ENCODE peak calls at places on chromosomes 5 and 9, in eight cellular contexts. One of them, this sample, is unnamed.

GRCh38 chr5:55905251-55905650 is 54.1 kb downstream of the IL31RA start:
- DNase-seq in GM06990: no peak
- DNase-seq in heart right ventricle: no peak
- DNase-seq in esophagus squamous epithelium: no peak
- DNase-seq in cardiac fibroblast: no peak
- DNase-seq in body of pancreas: no peak
- DNase-seq in esophagus muscularis mucosa: no peak
- DNase-seq in HL-60: no peak
- DNase-seq in this sample: no peak

GRCh38 chr9:109166771-109167601 is at the start of gene FRRS1L:
- DNase-seq in cardiac fibroblast: no peak
- DNase-seq in HL-60: no peak
- DNase-seq in esophagus muscularis mucosa: no peak
- DNase-seq in GM06990: no peak
- DNase-seq in body of pancreas: no peak
- DNase-seq in esophagus squamous epithelium: no peak
- DNase-seq in heart right ventricle: no peak
- DNase-seq in this sample: no peak

GRCh38 chr9:106203832-106204516 is 509.6 kb downstream of the TMEM38B start:
- DNase-seq in heart right ventricle: no peak
- DNase-seq in esophagus muscularis mucosa: no peak
- DNase-seq in GM06990: no peak
- DNase-seq in esophagus squamous epithelium: no peak
- DNase-seq in HL-60: no peak
- DNase-seq in cardiac fibroblast: no peak
- DNase-seq in body of pancreas: no peak
- DNase-seq in this sample: no peak

GRCh38 chr5:5372511-5372910 is 50.0 kb upstream of the ICE1 start:
- DNase-seq in cardiac fibroblast: no peak
- DNase-seq in GM06990: no peak
- DNase-seq in body of pancreas: no peak
- DNase-seq in esophagus squamous epithelium: no peak
- DNase-seq in esophagus muscularis mucosa: no peak
- DNase-seq in heart right ventricle: no peak
- DNase-seq in HL-60: no peak
- DNase-seq in this sample: no peak

GRCh38 chr5:154740957-154741356 is 14.2 kb upstream of the LARP1 start:
- DNase-seq in esophagus squamous epithelium: no peak
- DNase-seq in GM06990: no peak
- DNase-seq in esophagus muscularis mucosa: no peak
- DNase-seq in heart right ventricle: no peak
- DNase-seq in cardiac fibroblast: peak
- DNase-seq in HL-60: no peak
- DNase-seq in body of pancreas: no peak
- DNase-seq in this sample: peak

GRCh38 chr9:35923598-35923926 is 14.3 kb downstream of the SPAAR start:
- DNase-seq in HL-60: no peak
- DNase-seq in heart right ventricle: no peak
- DNase-seq in cardiac fibroblast: no peak
- DNase-seq in esophagus squamous epithelium: no peak
- DNase-seq in esophagus muscularis mucosa: no peak
- DNase-seq in body of pancreas: no peak
- DNase-seq in GM06990: no peak
- DNase-seq in this sample: no peak

GRCh38 chr5:170121321-170121720 is 15.6 kb downstream of the FOXI1 start:
- DNase-seq in GM06990: no peak
- DNase-seq in body of pancreas: no peak
- DNase-seq in esophagus muscularis mucosa: no peak
- DNase-seq in cardiac fibroblast: peak
- DNase-seq in esophagus squamous epithelium: no peak
- DNase-seq in heart right ventricle: no peak
- DNase-seq in HL-60: no peak
- DNase-seq in this sample: no peak

GRCh38 chr5:71778678-71779276 is 59.7 kb downstream of the CARTPT start:
- DNase-seq in esophagus squamous epithelium: no peak
- DNase-seq in GM06990: no peak
- DNase-seq in heart right ventricle: no peak
- DNase-seq in body of pancreas: no peak
- DNase-seq in esophagus muscularis mucosa: no peak
- DNase-seq in cardiac fibroblast: peak
- DNase-seq in HL-60: peak
- DNase-seq in this sample: peak

GRCh38 chr5:109805882-109806281 is 116.2 kb downstream of the MAN2A1 start:
- DNase-seq in HL-60: no peak
- DNase-seq in esophagus muscularis mucosa: no peak
- DNase-seq in body of pancreas: peak
- DNase-seq in GM06990: no peak
- DNase-seq in heart right ventricle: no peak
- DNase-seq in cardiac fibroblast: no peak
- DNase-seq in esophagus squamous epithelium: no peak
- DNase-seq in this sample: no peak

GRCh38 chr5:55303238-55303690 is 4.2 kb downstream of the DHX29 start:
- DNase-seq in esophagus muscularis mucosa: no peak
- DNase-seq in esophagus squamous epithelium: no peak
- DNase-seq in GM06990: no peak
- DNase-seq in HL-60: peak
- DNase-seq in heart right ventricle: no peak
- DNase-seq in body of pancreas: no peak
- DNase-seq in cardiac fibroblast: peak
- DNase-seq in this sample: peak

GRCh38 chr9:107855164-107855563 is 365.6 kb upstream of the KLF4 start:
- DNase-seq in body of pancreas: no peak
- DNase-seq in heart right ventricle: no peak
- DNase-seq in HL-60: no peak
- DNase-seq in esophagus muscularis mucosa: no peak
- DNase-seq in cardiac fibroblast: no peak
- DNase-seq in GM06990: no peak
- DNase-seq in esophagus squamous epithelium: no peak
- DNase-seq in this sample: no peak

GRCh38 chr5:53017794-53018391 is 28.7 kb downstream of the ITGA2 start:
- DNase-seq in HL-60: no peak
- DNase-seq in heart right ventricle: no peak
- DNase-seq in GM06990: no peak
- DNase-seq in esophagus squamous epithelium: no peak
- DNase-seq in cardiac fibroblast: no peak
- DNase-seq in esophagus muscularis mucosa: no peak
- DNase-seq in body of pancreas: no peak
- DNase-seq in this sample: no peak

DNA sequence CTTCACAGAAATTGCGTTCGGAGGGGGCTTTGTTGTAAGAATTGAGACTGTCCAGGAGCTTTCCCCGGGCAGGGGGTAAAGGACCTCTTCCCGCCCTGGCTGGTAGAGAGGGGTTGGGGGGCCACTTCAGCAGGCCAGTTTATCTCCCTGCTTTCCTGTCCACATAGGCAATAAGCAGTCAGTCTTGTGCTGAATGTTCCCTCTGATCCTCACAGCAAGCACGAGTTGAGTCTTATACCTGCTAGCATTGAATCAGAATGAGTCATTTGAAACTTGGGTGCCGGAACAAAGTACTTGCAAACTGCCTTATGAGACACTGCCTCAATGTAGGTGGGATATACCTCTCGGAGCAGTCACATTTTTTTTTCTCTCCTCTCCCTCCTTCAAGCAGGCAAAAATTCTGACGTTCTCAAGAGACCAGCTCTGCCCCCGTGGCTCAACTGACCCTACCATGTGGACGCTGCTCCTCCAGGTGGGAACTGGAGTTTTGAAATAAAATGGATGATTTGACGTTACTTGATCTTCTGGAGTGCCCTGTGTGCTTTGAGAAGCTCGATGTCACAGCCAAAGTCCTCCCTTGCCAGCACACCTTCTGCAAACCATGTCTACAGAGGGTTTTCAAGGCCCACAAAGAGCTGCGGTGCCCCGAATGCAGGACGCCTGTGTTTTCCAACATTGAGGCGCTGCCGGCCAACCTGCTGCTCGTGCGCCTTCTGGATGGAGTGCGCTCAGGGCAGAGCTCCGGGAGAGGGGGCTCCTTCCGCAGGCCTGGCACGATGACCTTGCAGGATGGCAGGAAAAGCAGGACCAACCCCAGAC is 1.3 kb downstream of the SH3RF2 start:
- DNase-seq in esophagus muscularis mucosa: no peak
- DNase-seq in HL-60: no peak
- DNase-seq in GM06990: no peak
- DNase-seq in esophagus squamous epithelium: no peak
- DNase-seq in heart right ventricle: no peak
- DNase-seq in body of pancreas: peak
- DNase-seq in cardiac fibroblast: no peak
- DNase-seq in this sample: peak
- H3K4me3 ChIP-seq in esophagus muscularis mucosa: peak
- H3K4me3 ChIP-seq in HL-60: no peak
- H3K4me3 ChIP-seq in GM06990: no peak
- H3K4me3 ChIP-seq in esophagus squamous epithelium: peak
- H3K4me3 ChIP-seq in heart right ventricle: no peak
- H3K4me3 ChIP-seq in body of pancreas: no peak
- H3K4me3 ChIP-seq in cardiac fibroblast: no peak
- H3K4me3 ChIP-seq in this sample: no peak

DNA sequence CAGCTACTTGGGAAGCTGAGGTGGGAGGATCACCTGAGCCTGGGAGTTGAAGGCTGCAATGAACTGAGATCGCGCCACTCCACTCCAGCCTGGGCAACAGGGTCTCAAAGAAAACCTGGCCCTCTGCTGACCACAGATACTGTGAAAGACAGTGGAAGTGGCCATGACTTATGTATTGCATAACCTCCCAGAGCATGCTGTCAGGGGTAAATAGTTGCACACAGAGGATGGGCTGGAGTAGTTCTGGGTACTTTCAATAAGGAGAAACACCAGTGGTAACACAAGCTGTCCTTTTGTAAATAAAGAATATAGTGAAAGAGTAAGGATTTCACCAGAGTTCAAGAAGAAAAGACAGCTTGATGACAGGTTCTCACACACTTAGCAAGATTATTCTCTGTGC is 1.8 kb downstream of the ACER2 start:
- DNase-seq in GM06990: no peak
- DNase-seq in HL-60: no peak
- DNase-seq in esophagus muscularis mucosa: no peak
- DNase-seq in body of pancreas: no peak
- DNase-seq in cardiac fibroblast: no peak
- DNase-seq in esophagus squamous epithelium: no peak
- DNase-seq in heart right ventricle: no peak
- DNase-seq in this sample: no peak
- H3K4me3 ChIP-seq in GM06990: no peak
- H3K4me3 ChIP-seq in HL-60: no peak
- H3K4me3 ChIP-seq in esophagus muscularis mucosa: no peak
- H3K4me3 ChIP-seq in body of pancreas: no peak
- H3K4me3 ChIP-seq in cardiac fibroblast: no peak
- H3K4me3 ChIP-seq in esophagus squamous epithelium: no peak
- H3K4me3 ChIP-seq in heart right ventricle: no peak
- H3K4me3 ChIP-seq in this sample: no peak

GRCh38 chr5:116947691-116948528 is 373.3 kb upstream of the SEMA6A start:
- DNase-seq in heart right ventricle: peak
- DNase-seq in body of pancreas: peak
- DNase-seq in esophagus squamous epithelium: no peak
- DNase-seq in HL-60: peak
- DNase-seq in cardiac fibroblast: peak
- DNase-seq in esophagus muscularis mucosa: no peak
- DNase-seq in GM06990: peak
- DNase-seq in this sample: peak
- H3K4me3 ChIP-seq in heart right ventricle: no peak
- H3K4me3 ChIP-seq in body of pancreas: no peak
- H3K4me3 ChIP-seq in esophagus squamous epithelium: no peak
- H3K4me3 ChIP-seq in HL-60: no peak
- H3K4me3 ChIP-seq in cardiac fibroblast: no peak
- H3K4me3 ChIP-seq in esophagus muscularis mucosa: no peak
- H3K4me3 ChIP-seq in GM06990: no peak
- H3K4me3 ChIP-seq in this sample: no peak

GRCh38 chr5:148653840-148654781 is at the start of gene HTR4:
- DNase-seq in body of pancreas: no peak
- DNase-seq in HL-60: peak
- DNase-seq in cardiac fibroblast: no peak
- DNase-seq in esophagus muscularis mucosa: no peak
- DNase-seq in esophagus squamous epithelium: no peak
- DNase-seq in GM06990: no peak
- DNase-seq in heart right ventricle: peak
- DNase-seq in this sample: no peak
- H3K4me3 ChIP-seq in body of pancreas: no peak
- H3K4me3 ChIP-seq in HL-60: no peak
- H3K4me3 ChIP-seq in cardiac fibroblast: no peak
- H3K4me3 ChIP-seq in esophagus muscularis mucosa: peak
- H3K4me3 ChIP-seq in esophagus squamous epithelium: no peak
- H3K4me3 ChIP-seq in GM06990: no peak
- H3K4me3 ChIP-seq in heart right ventricle: no peak
- H3K4me3 ChIP-seq in this sample: no peak

GRCh38 chr5:88736494-88736893 is 146.5 kb downstream of the MEF2C start:
- DNase-seq in body of pancreas: no peak
- DNase-seq in esophagus muscularis mucosa: no peak
- DNase-seq in HL-60: no peak
- DNase-seq in cardiac fibroblast: no peak
- DNase-seq in esophagus squamous epithelium: no peak
- DNase-seq in GM06990: peak
- DNase-seq in heart right ventricle: no peak
- DNase-seq in this sample: no peak

GRCh38 chr5:88734983-88735382 is 148.0 kb downstream of the MEF2C start:
- DNase-seq in heart right ventricle: no peak
- DNase-seq in GM06990: peak
- DNase-seq in cardiac fibroblast: no peak
- DNase-seq in body of pancreas: no peak
- DNase-seq in esophagus squamous epithelium: no peak
- DNase-seq in HL-60: no peak
- DNase-seq in esophagus muscularis mucosa: no peak
- DNase-seq in this sample: no peak

GRCh38 chr5:88732181-88732633 is 150.8 kb downstream of the MEF2C start:
- DNase-seq in esophagus muscularis mucosa: no peak
- DNase-seq in GM06990: peak
- DNase-seq in HL-60: peak
- DNase-seq in cardiac fibroblast: peak
- DNase-seq in esophagus squamous epithelium: no peak
- DNase-seq in heart right ventricle: peak
- DNase-seq in body of pancreas: no peak
- DNase-seq in this sample: peak

GRCh38 chr5:88732862-88733261 is 150.1 kb downstream of the MEF2C start:
- DNase-seq in cardiac fibroblast: no peak
- DNase-seq in heart right ventricle: no peak
- DNase-seq in HL-60: no peak
- DNase-seq in esophagus muscularis mucosa: no peak
- DNase-seq in body of pancreas: no peak
- DNase-seq in GM06990: no peak
- DNase-seq in esophagus squamous epithelium: no peak
- DNase-seq in this sample: no peak

GRCh38 chr5:88734191-88734640 is 148.8 kb downstream of the MEF2C start:
- DNase-seq in body of pancreas: no peak
- DNase-seq in HL-60: peak
- DNase-seq in esophagus muscularis mucosa: no peak
- DNase-seq in esophagus squamous epithelium: no peak
- DNase-seq in cardiac fibroblast: peak
- DNase-seq in GM06990: peak
- DNase-seq in heart right ventricle: no peak
- DNase-seq in this sample: no peak
- H3K4me3 ChIP-seq in body of pancreas: no peak
- H3K4me3 ChIP-seq in HL-60: no peak
- H3K4me3 ChIP-seq in esophagus muscularis mucosa: no peak
- H3K4me3 ChIP-seq in esophagus squamous epithelium: no peak
- H3K4me3 ChIP-seq in cardiac fibroblast: no peak
- H3K4me3 ChIP-seq in GM06990: no peak
- H3K4me3 ChIP-seq in heart right ventricle: no peak
- H3K4me3 ChIP-seq in this sample: no peak